ENCODE peak calls at places on chromosomes 16 and 17, in ten cellular contexts. One of them, this sample, is unnamed.

GRCh38 chr16:70433456-70434103 is 5.3 kb downstream of the ST3GAL2 start:
- DNase-seq in A549: no peak
- DNase-seq in heart left ventricle: peak
- DNase-seq in stomach: no peak
- DNase-seq in IMR-90: peak
- DNase-seq in adrenal gland: peak
- DNase-seq in transverse colon: peak
- DNase-seq in tibial nerve: no peak
- DNase-seq in gastrocnemius medialis: peak
- DNase-seq in breast epithelium: no peak
- DNase-seq in this sample: no peak

GRCh38 chr16:8887952-8888560 is 5.9 kb downstream of the LITAFD start:
- DNase-seq in A549: no peak
- DNase-seq in heart left ventricle: peak
- DNase-seq in stomach: peak
- DNase-seq in IMR-90: peak
- DNase-seq in adrenal gland: peak
- DNase-seq in transverse colon: no peak
- DNase-seq in tibial nerve: peak
- DNase-seq in gastrocnemius medialis: peak
- DNase-seq in breast epithelium: no peak
- DNase-seq in this sample: no peak

GRCh38 chr16:88914750-88915368 is 48.4 kb upstream of the PABPN1L start:
- DNase-seq in A549: no peak
- DNase-seq in heart left ventricle: no peak
- DNase-seq in stomach: no peak
- DNase-seq in IMR-90: peak
- DNase-seq in adrenal gland: no peak
- DNase-seq in transverse colon: no peak
- DNase-seq in tibial nerve: peak
- DNase-seq in gastrocnemius medialis: no peak
- DNase-seq in breast epithelium: no peak
- DNase-seq in this sample: no peak

GRCh38 chr16:23137818-23138217 is 11.4 kb downstream of the USP31 start:
- DNase-seq in A549: no peak
- DNase-seq in heart left ventricle: no peak
- DNase-seq in stomach: no peak
- DNase-seq in IMR-90: no peak
- DNase-seq in adrenal gland: no peak
- DNase-seq in transverse colon: no peak
- DNase-seq in tibial nerve: no peak
- DNase-seq in gastrocnemius medialis: no peak
- DNase-seq in breast epithelium: no peak
- DNase-seq in this sample: no peak

GRCh38 chr17:46837521-46837920 is 13.9 kb upstream of the WNT9B start:
- DNase-seq in A549: no peak
- DNase-seq in heart left ventricle: no peak
- DNase-seq in stomach: no peak
- DNase-seq in IMR-90: no peak
- DNase-seq in adrenal gland: no peak
- DNase-seq in transverse colon: no peak
- DNase-seq in tibial nerve: no peak
- DNase-seq in gastrocnemius medialis: no peak
- DNase-seq in breast epithelium: no peak
- DNase-seq in this sample: no peak

GRCh38 chr17:39553326-39553945 is 54.3 kb downstream of the NEUROD2 start:
- DNase-seq in A549: no peak
- DNase-seq in heart left ventricle: no peak
- DNase-seq in stomach: no peak
- DNase-seq in IMR-90: peak
- DNase-seq in adrenal gland: peak
- DNase-seq in transverse colon: no peak
- DNase-seq in tibial nerve: no peak
- DNase-seq in gastrocnemius medialis: no peak
- DNase-seq in breast epithelium: no peak
- DNase-seq in this sample: no peak

GRCh38 chr16:51201604-51202003 is 50.5 kb upstream of the SALL1 start:
- DNase-seq in A549: no peak
- DNase-seq in heart left ventricle: no peak
- DNase-seq in stomach: no peak
- DNase-seq in IMR-90: no peak
- DNase-seq in adrenal gland: no peak
- DNase-seq in transverse colon: no peak
- DNase-seq in tibial nerve: no peak
- DNase-seq in gastrocnemius medialis: no peak
- DNase-seq in breast epithelium: no peak
- DNase-seq in this sample: no peak

GRCh38 chr17:4147751-4148310 is 4.8 kb downstream of the CYB5D2 start:
- DNase-seq in A549: no peak
- DNase-seq in heart left ventricle: no peak
- DNase-seq in stomach: no peak
- DNase-seq in IMR-90: peak
- DNase-seq in adrenal gland: no peak
- DNase-seq in transverse colon: no peak
- DNase-seq in tibial nerve: no peak
- DNase-seq in gastrocnemius medialis: no peak
- DNase-seq in breast epithelium: no peak
- DNase-seq in this sample: no peak

GRCh38 chr16:66459878-66460277 is 32.8 kb downstream of the BEAN1 start:
- DNase-seq in A549: no peak
- DNase-seq in heart left ventricle: no peak
- DNase-seq in stomach: no peak
- DNase-seq in IMR-90: no peak
- DNase-seq in adrenal gland: no peak
- DNase-seq in transverse colon: no peak
- DNase-seq in tibial nerve: no peak
- DNase-seq in gastrocnemius medialis: no peak
- DNase-seq in breast epithelium: no peak
- DNase-seq in this sample: peak

GRCh38 chr16:66460703-66461102 is 33.6 kb downstream of the BEAN1 start:
- DNase-seq in A549: no peak
- DNase-seq in heart left ventricle: no peak
- DNase-seq in stomach: no peak
- DNase-seq in IMR-90: no peak
- DNase-seq in adrenal gland: no peak
- DNase-seq in transverse colon: no peak
- DNase-seq in tibial nerve: no peak
- DNase-seq in gastrocnemius medialis: no peak
- DNase-seq in breast epithelium: no peak
- DNase-seq in this sample: no peak

GRCh38 chr16:66458292-66458691 is 31.2 kb downstream of the BEAN1 start:
- DNase-seq in A549: no peak
- DNase-seq in heart left ventricle: no peak
- DNase-seq in stomach: no peak
- DNase-seq in IMR-90: no peak
- DNase-seq in adrenal gland: no peak
- DNase-seq in transverse colon: no peak
- DNase-seq in tibial nerve: no peak
- DNase-seq in gastrocnemius medialis: no peak
- DNase-seq in breast epithelium: no peak
- DNase-seq in this sample: peak

GRCh38 chr16:66458853-66459252 is 31.8 kb downstream of the BEAN1 start:
- DNase-seq in A549: no peak
- DNase-seq in heart left ventricle: no peak
- DNase-seq in stomach: no peak
- DNase-seq in IMR-90: no peak
- DNase-seq in adrenal gland: no peak
- DNase-seq in transverse colon: no peak
- DNase-seq in tibial nerve: no peak
- DNase-seq in gastrocnemius medialis: no peak
- DNase-seq in breast epithelium: no peak
- DNase-seq in this sample: peak

DNA sequence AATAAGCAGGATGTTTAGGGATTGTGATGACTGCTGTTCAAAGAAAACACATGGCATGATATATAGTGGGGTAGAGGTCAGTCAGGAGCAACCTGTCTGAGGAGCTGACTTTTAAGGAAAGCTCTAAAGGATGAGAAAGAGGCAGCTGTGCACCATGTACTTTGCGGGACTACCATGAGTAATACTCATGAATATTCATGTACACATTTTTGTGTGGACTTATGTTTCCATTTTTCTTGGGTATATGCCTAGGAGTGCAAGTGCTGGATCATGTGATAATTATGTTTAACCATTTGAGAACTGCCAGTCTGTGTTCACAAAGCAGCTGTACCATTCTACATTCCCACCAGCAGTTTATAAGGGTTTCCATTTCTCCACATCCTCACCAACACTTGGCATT is 35.8 kb downstream of the BEAN1 start:
- DNase-seq in A549: no peak
- DNase-seq in heart left ventricle: no peak
- DNase-seq in stomach: no peak
- DNase-seq in IMR-90: peak
- DNase-seq in adrenal gland: no peak
- DNase-seq in transverse colon: no peak
- DNase-seq in tibial nerve: no peak
- DNase-seq in gastrocnemius medialis: no peak
- DNase-seq in breast epithelium: no peak
- DNase-seq in this sample: peak
- H3K4me3 ChIP-seq in A549: no peak
- H3K4me3 ChIP-seq in heart left ventricle: no peak
- H3K4me3 ChIP-seq in stomach: no peak
- H3K4me3 ChIP-seq in IMR-90: no peak
- H3K4me3 ChIP-seq in adrenal gland: no peak
- H3K4me3 ChIP-seq in transverse colon: no peak
- H3K4me3 ChIP-seq in tibial nerve: no peak
- H3K4me3 ChIP-seq in gastrocnemius medialis: no peak
- H3K4me3 ChIP-seq in breast epithelium: no peak
- H3K4me3 ChIP-seq in this sample: no peak

DNA sequence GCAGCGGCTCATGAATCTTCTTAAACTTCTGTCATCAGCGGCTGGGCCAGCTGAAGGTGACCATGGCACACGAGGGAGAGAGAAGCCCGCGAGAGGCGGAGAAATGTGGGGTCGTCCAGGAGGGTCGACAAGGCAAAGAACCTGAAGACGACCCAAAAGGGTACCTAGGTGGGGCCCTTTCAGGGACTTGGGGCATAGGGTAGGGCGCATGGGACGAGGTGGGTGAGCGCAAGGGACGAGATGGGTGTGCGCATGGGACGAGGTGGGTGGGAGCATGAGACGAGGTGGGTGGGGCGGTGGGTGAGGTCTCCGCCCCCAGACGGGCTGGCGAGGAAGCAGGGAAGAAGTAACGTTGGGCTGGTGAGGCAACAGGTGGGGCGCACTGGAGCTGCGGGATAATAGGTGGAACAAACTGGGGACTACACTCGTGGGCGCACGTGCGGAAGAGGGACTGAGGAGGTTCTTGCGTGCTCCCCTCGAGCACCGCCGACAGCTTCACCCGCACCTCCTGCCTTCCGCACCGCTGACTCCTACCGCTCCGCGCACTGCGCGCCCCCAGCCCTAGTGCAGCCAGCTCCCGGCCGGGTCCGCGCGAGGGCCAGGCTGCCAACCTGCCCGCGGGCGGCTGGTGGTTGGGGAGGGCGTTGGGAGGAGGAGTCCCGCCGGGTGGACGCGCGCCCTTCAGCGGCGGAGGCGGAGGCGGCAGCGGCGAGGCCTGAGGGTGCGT is 23.2 kb upstream of the CRYM start:
- DNase-seq in A549: peak
- DNase-seq in heart left ventricle: peak
- DNase-seq in stomach: peak
- DNase-seq in IMR-90: peak
- DNase-seq in adrenal gland: peak
- DNase-seq in transverse colon: peak
- DNase-seq in tibial nerve: peak
- DNase-seq in gastrocnemius medialis: peak
- DNase-seq in breast epithelium: peak
- DNase-seq in this sample: peak
- TF ChIP-seq POLR2A in A549: peak
- TF ChIP-seq POLR2A in heart left ventricle: peak
- TF ChIP-seq POLR2A in stomach: no peak
- TF ChIP-seq POLR2A in IMR-90: peak
- TF ChIP-seq POLR2A in adrenal gland: peak
- TF ChIP-seq POLR2A in transverse colon: peak
- TF ChIP-seq POLR2A in tibial nerve: no peak
- TF ChIP-seq POLR2A in gastrocnemius medialis: peak
- TF ChIP-seq POLR2A in breast epithelium: no peak
- TF ChIP-seq POLR2A in this sample: no peak

DNA sequence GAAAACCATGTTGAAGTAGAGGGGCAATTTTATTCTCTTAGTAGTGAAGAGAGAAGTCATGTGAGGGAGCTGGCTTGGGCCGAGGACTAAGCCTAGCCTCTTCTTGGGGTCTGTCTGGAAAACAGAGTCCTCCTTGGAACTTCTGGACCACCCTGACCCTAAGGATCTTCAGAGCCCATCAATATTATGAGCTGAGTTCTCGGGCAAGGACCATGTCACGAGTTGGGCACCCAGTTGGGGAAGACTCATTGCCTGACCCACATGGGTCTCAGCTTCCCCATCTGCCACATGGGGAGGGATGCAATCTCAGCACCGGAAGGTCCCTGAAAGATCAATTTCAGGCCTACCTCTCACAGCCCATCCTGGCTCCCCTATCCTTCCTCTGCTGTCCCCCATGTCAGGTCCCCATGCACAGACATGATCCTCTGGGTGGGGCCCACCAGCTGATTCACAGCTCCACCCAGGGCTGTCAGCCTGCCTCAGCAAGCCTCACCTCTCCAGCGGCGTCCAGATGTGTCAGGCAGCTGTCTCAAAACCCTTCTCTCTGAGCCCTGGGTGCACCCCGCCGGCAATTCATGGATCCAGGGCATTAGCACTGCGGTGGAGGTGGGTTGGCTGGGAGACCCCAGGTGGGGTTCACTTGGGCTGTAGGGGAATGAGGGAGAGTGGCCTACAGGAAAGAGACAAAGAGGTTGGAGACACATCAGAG is 2.0 kb downstream of the NLRP1 start:
- DNase-seq in A549: no peak
- DNase-seq in heart left ventricle: no peak
- DNase-seq in stomach: no peak
- DNase-seq in IMR-90: no peak
- DNase-seq in adrenal gland: no peak
- DNase-seq in transverse colon: no peak
- DNase-seq in tibial nerve: no peak
- DNase-seq in gastrocnemius medialis: no peak
- DNase-seq in breast epithelium: no peak
- DNase-seq in this sample: no peak
- H3K4me3 ChIP-seq in A549: no peak
- H3K4me3 ChIP-seq in heart left ventricle: peak
- H3K4me3 ChIP-seq in stomach: no peak
- H3K4me3 ChIP-seq in IMR-90: no peak
- H3K4me3 ChIP-seq in adrenal gland: no peak
- H3K4me3 ChIP-seq in transverse colon: no peak
- H3K4me3 ChIP-seq in tibial nerve: no peak
- H3K4me3 ChIP-seq in gastrocnemius medialis: no peak
- H3K4me3 ChIP-seq in breast epithelium: no peak
- H3K4me3 ChIP-seq in this sample: no peak

DNA sequence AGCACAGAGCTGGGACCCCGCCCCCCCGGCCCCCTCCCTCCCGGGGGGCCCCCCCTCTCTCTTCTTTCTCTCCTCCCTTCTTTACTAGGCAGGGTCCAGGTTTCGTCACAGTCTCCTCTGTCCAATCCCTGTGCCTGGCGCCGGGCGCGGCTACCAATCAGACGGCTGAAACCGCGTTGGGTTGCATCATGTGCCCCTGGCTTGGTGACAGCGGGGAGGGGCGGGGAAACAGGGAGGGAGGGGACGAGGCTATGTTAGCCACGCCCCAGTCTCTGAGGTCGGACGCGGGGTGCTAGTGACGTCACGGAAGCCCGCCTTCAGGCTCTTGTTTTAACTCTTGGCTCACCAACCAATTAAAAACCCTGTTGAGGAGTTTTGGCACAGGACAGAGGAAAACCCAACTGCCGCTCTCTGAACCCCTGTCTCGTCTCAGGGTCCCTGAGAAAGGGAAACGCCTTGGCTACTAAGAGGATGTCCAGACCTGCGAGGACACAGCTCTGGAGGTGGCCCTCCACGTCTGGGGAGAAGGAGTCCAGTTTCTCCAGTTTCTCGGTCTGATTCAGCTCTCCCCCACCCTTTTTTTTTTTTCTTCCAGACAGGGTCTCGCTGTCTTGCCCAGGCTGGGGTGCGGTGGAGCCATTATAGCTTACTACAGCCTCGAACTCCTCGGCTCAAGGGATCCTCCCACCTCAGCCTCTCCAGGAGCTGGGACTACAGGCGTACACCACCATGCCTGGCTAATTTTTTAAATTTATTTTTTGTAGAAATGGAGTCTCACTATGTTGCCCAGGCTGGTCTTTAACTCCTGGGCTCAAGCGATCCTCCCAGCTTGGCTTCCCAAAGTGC is 441 bp upstream of the PLEKHH3 start:
- DNase-seq in A549: peak
- DNase-seq in heart left ventricle: peak
- DNase-seq in stomach: peak
- DNase-seq in IMR-90: peak
- DNase-seq in adrenal gland: peak
- DNase-seq in transverse colon: peak
- DNase-seq in tibial nerve: peak
- DNase-seq in gastrocnemius medialis: peak
- DNase-seq in breast epithelium: peak
- DNase-seq in this sample: peak
- TF ChIP-seq POLR2A in A549: no peak
- TF ChIP-seq POLR2A in heart left ventricle: no peak
- TF ChIP-seq POLR2A in stomach: no peak
- TF ChIP-seq POLR2A in IMR-90: no peak
- TF ChIP-seq POLR2A in adrenal gland: no peak
- TF ChIP-seq POLR2A in transverse colon: no peak
- TF ChIP-seq POLR2A in tibial nerve: no peak
- TF ChIP-seq POLR2A in gastrocnemius medialis: no peak
- TF ChIP-seq POLR2A in breast epithelium: no peak
- TF ChIP-seq POLR2A in this sample: no peak

This sample was measured in lower leg skin.